ENCODE peak calls at places on chromosomes 12 and 14, in seven cellular contexts. O is OCI-LY7, L is H1, K is fibroblast of lung, E is IMR-90, D is K562, U is GM12878. P is an unnamed sample.

GRCh38 chr14:55372423-55372822 is 39.2 kb downstream of the ATG14 start:
- DNase-seq in O (no peak), L (no peak), K (no peak), E (no peak), D (no peak), U (no peak), P (no peak)

GRCh38 chr14:99422220-99423010 is 58.2 kb downstream of the SETD3 start:
- DNase-seq in O (no peak), L (no peak), K (no peak), E (no peak), D (no peak), U (no peak), P (no peak)

GRCh38 chr12:80901661-80902060 is 36.1 kb downstream of the LIN7A start:
- DNase-seq in O (no peak), L (no peak), K (no peak), E (no peak), D (no peak), U (no peak), P (no peak)

GRCh38 chr12:121145221-121145620 is 12.5 kb downstream of the P2RX7 start:
- DNase-seq in O (no peak), L (no peak), K (peak; percentile 26), E (peak; percentile 18), D (no peak), U (no peak), P (no peak)

GRCh38 chr14:101836131-101836530 is 74.6 kb downstream of the PPP2R5C start:
- DNase-seq in O (no peak), L (no peak), K (peak; percentile 21), E (peak; percentile 43), D (no peak), U (no peak), P (no peak)

GRCh38 chr12:60148109-60148508 is 552.3 kb downstream of the SLC16A7 start:
- DNase-seq in O (no peak), L (no peak), K (peak; percentile 98), E (peak; percentile 92), D (peak; percentile 74), U (no peak), P (no peak)

GRCh38 chr12:91606662-91607377 is 424.2 kb upstream of the DCN start:
- DNase-seq in O (no peak), L (no peak), K (no peak), E (no peak), D (no peak), U (no peak), P (no peak)

GRCh38 chr14:36818212-36818611 is 156.6 kb downstream of the PAX9 start:
- DNase-seq in O (no peak), L (no peak), K (no peak), E (no peak), D (no peak), U (no peak), P (no peak)

GRCh38 chr14:51547260-51547659 is 104.5 kb upstream of the FRMD6 start:
- DNase-seq in O (no peak), L (no peak), K (peak; percentile 100), E (peak; percentile 100), D (no peak), U (no peak), P (no peak)

GRCh38 chr14:76953196-76953945 is 75.1 kb downstream of the IRF2BPL start:
- DNase-seq in O (no peak), L (no peak), K (peak; percentile 78), E (peak; percentile 68), D (peak; percentile 20), U (no peak), P (no peak)

GRCh38 chr14:53954551-53955233 is 1.9 kb downstream of the BMP4 start:
- DNase-seq in O (no peak), L (no peak), K (peak; percentile 45), E (peak; percentile 36), D (no peak), U (no peak), P (no peak)
- TF ChIP-seq CTCF in O (no peak), L (no peak), K (no peak), E (peak; percentile 14), D (no peak), U (no peak), P (no peak)

GRCh38 chr12:104471336-104471735 is 14.6 kb downstream of the CHST11 start:
- DNase-seq in O (no peak), L (no peak), K (no peak), E (no peak), D (no peak), U (no peak), P (no peak)
- H4K20me1 ChIP-seq in O (no peaks in the 10 kb centered on the region), L (peaks cover 4% of the 10 kb centered on the region), K (no peaks in the 10 kb centered on the region), E (no peaks in the 10 kb centered on the region), D (no peaks in the 10 kb centered on the region), U (no peaks in the 10 kb centered on the region), P (no peaks in the 10 kb centered on the region)

GRCh38 chr12:57548488-57548887 is 1.4 kb upstream of the KIF5A start:
- DNase-seq in O (no peak), L (no peak), K (no peak), E (no peak), D (peak; percentile 55), U (no peak), P (no peak)

GRCh38 chr12:57550628-57551549 is 1.0 kb downstream of the KIF5A start:
- DNase-seq in O (no peak), L (no peak), K (no peak), E (no peak), D (no peak), U (no peak), P (no peak)

GRCh38 chr12:57549203-57549908 is 488 bp upstream of the KIF5A start:
- DNase-seq in O (no peak), L (no peak), K (no peak), E (no peak), D (no peak), U (no peak), P (no peak)

GRCh38 chr12:57551637-57552305 is 1.9 kb downstream of the KIF5A start:
- DNase-seq in O (no peak), L (no peak), K (no peak), E (no peak), D (peak; percentile 28), U (no peak), P (no peak)

GRCh38 chr12:57549909-57550627 is at the start of gene KIF5A:
- DNase-seq in O (peak; percentile 35), L (no peak), K (peak; percentile 24), E (no peak), D (peak; percentile 81), U (no peak), P (peak; percentile 43)
- TF ChIP-seq CTCF in O (peak; percentile 16), L (no peak), K (no peak), E (no peak), D (peak; percentile 19), U (peak; percentile 17), P (peak; percentile 8)

GRCh38 chr12:13891902-13892301 is 89.5 kb downstream of the GRIN2B start:
- DNase-seq in O (no peak), L (no peak), K (no peak), E (no peak), D (no peak), U (no peak), P (no peak)
- H4K20me1 ChIP-seq in O (no peaks in the 10 kb centered on the region), L (no peaks in the 10 kb centered on the region), K (no peaks in the 10 kb centered on the region), E (no peaks in the 10 kb centered on the region), D (no peaks in the 10 kb centered on the region), U (no peaks in the 10 kb centered on the region), P (no peaks in the 10 kb centered on the region)

DNA sequence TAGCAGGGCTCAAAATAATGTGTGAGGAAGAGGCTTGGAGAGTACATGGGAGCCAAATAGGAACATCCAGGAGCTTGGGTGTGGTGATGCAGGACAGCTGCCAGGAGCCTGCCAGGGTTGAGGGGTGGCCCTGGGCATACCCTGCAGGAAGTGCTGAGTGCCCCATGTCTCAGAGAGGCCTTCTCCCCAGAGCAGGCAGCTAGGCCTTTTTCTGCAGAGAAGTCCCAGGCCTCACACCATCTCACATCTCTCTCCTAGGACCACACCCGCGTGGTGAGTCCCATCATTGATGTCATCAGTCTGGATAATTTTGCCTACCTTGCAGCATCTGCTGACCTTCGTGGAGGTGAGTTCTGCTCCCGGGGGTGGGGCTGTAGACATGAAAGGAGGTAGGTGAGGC is 66.9 kb downstream of the ERH start:
- DNase-seq in O (no peak), L (no peak), K (no peak), E (no peak), D (no peak), U (no peak), P (no peak)
- TF ChIP-seq CTCF in O (no peak), L (no peak), K (no peak), E (no peak), D (no peak), U (no peak), P (no peak)

GRCh38 chr14:49585803-49586672 is at the start of gene RPS29:
- DNase-seq in O (peak; percentile 100), L (peak; percentile 98), K (peak; percentile 97), E (peak; percentile 99), D (peak; percentile 97), U (peak; percentile 99), P (peak; percentile 96)

GRCh38 chr14:49583629-49584028 is 2.6 kb downstream of the RPS29 start:
- DNase-seq in O (no peak), L (no peak), K (no peak), E (peak; percentile 38), D (no peak), U (no peak), P (no peak)

GRCh38 chr14:49581961-49582210 is 4.3 kb downstream of the RPS29 start:
- DNase-seq in O (no peak), L (no peak), K (no peak), E (no peak), D (no peak), U (no peak), P (no peak)

GRCh38 chr14:49582211-49582977 is 3.8 kb downstream of the RPS29 start:
- DNase-seq in O (no peak), L (no peak), K (no peak), E (no peak), D (no peak), U (no peak), P (no peak)

GRCh38 chr14:49584058-49584457 is 2.1 kb downstream of the RPS29 start:
- DNase-seq in O (no peak), L (no peak), K (no peak), E (no peak), D (no peak), U (no peak), P (no peak)
- H4K20me1 ChIP-seq in O (peaks cover 41% of the 10 kb centered on the region), L (peaks cover 15% of the 10 kb centered on the region), K (no peaks in the 10 kb centered on the region), E (peaks cover 62% of the 10 kb centered on the region), D (peaks cover 30% of the 10 kb centered on the region), U (peaks cover 4% of the 10 kb centered on the region), P (peaks cover 3% of the 10 kb centered on the region)

GRCh38 chr14:70013269-70013873 is 134.2 kb downstream of the SMOC1 start:
- DNase-seq in O (peak; percentile 37), L (peak; percentile 34), K (no peak), E (peak; percentile 30), D (peak; percentile 45), U (no peak), P (peak; percentile 36)
- TF ChIP-seq CTCF in O (peak; percentile 84), L (peak; percentile 85), K (peak; percentile 75), E (peak; percentile 61), D (peak; percentile 68), U (peak; percentile 90), P (peak; percentile 62)